ENCODE peak calls at places on chromosomes 11 and 22, in four cellular contexts. N, A, D and P are unnamed samples.

GRCh38 chr22:24051568-24051967 is 40.5 kb downstream of the CABIN1 start:
- DNase-seq in N (no peak), A (no peak), D (no peak), P (no peak)

GRCh38 chr11:3014314-3014938 is 22.3 kb upstream of the NAP1L4 start:
- DNase-seq in A (no peak), D (no peak), N (no peak), P (no peak)

GRCh38 chr11:14499178-14499559 is 442 bp downstream of the COPB1 start:
- DNase-seq in D (no peak), A (peak), N (no peak), P (peak)

GRCh38 chr11:107689317-107690202 is 22.3 kb downstream of the SLN start:
- DNase-seq in N (no peak), A (peak), D (peak), P (peak)

GRCh38 chr11:80727315-80727714 is 1286.5 kb upstream of the TENM4 start:
- DNase-seq in A (no peak), N (peak), D (no peak), P (no peak)

GRCh38 chr11:61911701-61912529 is 5.5 kb downstream of the RAB3IL1 start:
- DNase-seq in N (no peak), A (no peak), D (no peak), P (no peak)

GRCh38 chr11:96328395-96329010 is 14.5 kb downstream of the MAML2 start:
- DNase-seq in A (peak), D (no peak), N (no peak), P (no peak)

GRCh38 chr22:25759825-25760231 is 17.8 kb downstream of the MYO18B start:
- DNase-seq in D (no peak), A (peak), N (no peak), P (peak)

GRCh38 chr11:78042858-78043257 is 19.8 kb upstream of the KCTD14 start:
- DNase-seq in A (no peak), N (no peak), D (no peak), P (no peak)

GRCh38 chr22:45996241-45997076 is 19.5 kb upstream of the WNT7B start:
- DNase-seq in N (no peak), A (no peak), D (no peak), P (peak)

GRCh38 chr22:25013634-25014033 is 61.1 kb downstream of the KIAA1671 start:
- DNase-seq in D (no peak), N (no peak), A (no peak), P (no peak)

GRCh38 chr22:48757581-48757980 is 1070.1 kb downstream of the BRD1 start:
- DNase-seq in A (no peak), D (no peak), N (no peak), P (no peak)

GRCh38 chr11:17845431-17845881 is 110.9 kb downstream of the KCNC1 start:
- DNase-seq in A (no peak), D (no peak), N (no peak), P (no peak)

GRCh38 chr11:127471662-127472061 is 471.1 kb upstream of the KIRREL3 start:
- DNase-seq in D (no peak), N (no peak), A (no peak), P (no peak)

GRCh38 chr11:1503708-1504104 is 17.1 kb upstream of the MOB2 start:
- DNase-seq in A (no peak), D (no peak), N (no peak), P (no peak)

GRCh38 chr11:32420937-32421532 is 14.3 kb downstream of the WT1 start:
- DNase-seq in D (no peak), N (peak), A (peak), P (peak)

GRCh38 chr11:1019321-1019910 is 17.1 kb downstream of the MUC6 start:
- DNase-seq in D (no peak), N (no peak), A (no peak), P (no peak)

GRCh38 chr22:22480940-22481339 is 27.6 kb downstream of the ZNF280B start:
- DNase-seq in N (no peak), D (no peak), A (no peak), P (no peak)

GRCh38 chr22:32746715-32747114 is 54.8 kb upstream of the TIMP3 start:
- DNase-seq in D (no peak), A (no peak), N (no peak), P (no peak)

GRCh38 chr11:131916633-131917032 is 546.2 kb downstream of the NTM start:
- DNase-seq in A (no peak), D (no peak), N (no peak), P (no peak)

GRCh38 chr11:34356576-34356917 is 1.3 kb downstream of the ABTB2 start:
- DNase-seq in D (no peak), N (no peak), A (no peak), P (no peak)

GRCh38 chr22:36756746-36757607 is 18.9 kb downstream of the IFT27 start:
- DNase-seq in A (no peak), N (no peak), D (no peak), P (no peak)

GRCh38 chr11:19803506-19803998 is 90.9 kb downstream of the NAV2 start:
- DNase-seq in D (no peak), A (no peak), N (no peak), P (no peak)

GRCh38 chr11:66891849-66892660 is 35.2 kb downstream of the LRFN4 start:
- DNase-seq in N (peak), D (peak), A (peak), P (peak)

GRCh38 chr11:101255036-101255435 is 125.4 kb upstream of the PGR start:
- DNase-seq in A (no peak), D (no peak), N (no peak), P (no peak)

GRCh38 chr11:111309516-111309915 is 11.2 kb downstream of the POU2AF3 start:
- DNase-seq in A (no peak), D (no peak), N (no peak), P (no peak)

GRCh38 chr11:111306321-111306720 is 8.0 kb downstream of the POU2AF3 start:
- DNase-seq in D (no peak), N (no peak), A (no peak), P (no peak)

GRCh38 chr11:111307472-111308108 is 9.2 kb downstream of the POU2AF3 start:
- DNase-seq in A (no peak), N (no peak), D (no peak), P (no peak)

GRCh38 chr11:111310088-111310487 is 11.7 kb downstream of the POU2AF3 start:
- DNase-seq in A (no peak), D (no peak), N (no peak), P (no peak)

DNA sequence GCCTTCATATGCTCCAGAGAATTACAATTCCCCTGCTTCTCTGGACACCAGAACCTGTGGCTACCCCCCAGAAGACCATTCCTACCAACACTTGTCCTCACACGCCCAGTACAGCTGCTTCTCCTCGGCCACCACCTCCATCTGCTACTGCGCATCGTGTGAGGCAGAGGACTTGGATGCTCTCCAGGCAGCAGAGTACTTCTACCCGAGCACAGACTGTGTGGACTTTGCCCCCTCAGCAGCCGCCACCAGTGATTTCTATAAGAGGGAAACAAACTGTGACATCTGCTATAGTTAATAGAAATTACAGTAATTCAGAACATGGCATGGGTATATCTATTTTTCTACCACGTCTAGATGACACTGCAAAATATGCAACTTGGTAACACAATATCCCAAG is 9.8 kb downstream of the POU2AF3 start:
- DNase-seq in D (no peak), N (no peak), A (no peak), P (no peak)
- TF ChIP-seq SPI1 in D (no peak), N (no peak), A (no peak), P (no peak)

GRCh38 chr11:86669424-86669823 is 3.0 kb downstream of the ME3 start:
- DNase-seq in D (no peak), N (no peak), A (no peak), P (no peak)

GRCh38 chr11:86668929-86669328 is 3.5 kb downstream of the ME3 start:
- DNase-seq in N (no peak), A (no peak), D (no peak), P (no peak)

GRCh38 chr11:86671386-86672006 is 920 bp downstream of the ME3 start:
- DNase-seq in A (no peak), D (no peak), N (no peak), P (no peak)

GRCh38 chr11:86672007-86672621 is at the start of gene ME3:
- DNase-seq in D (peak), A (no peak), N (no peak), P (peak)

GRCh38 chr11:86670179-86670578 is 2.2 kb downstream of the ME3 start:
- DNase-seq in N (no peak), A (no peak), D (no peak), P (no peak)
- TF ChIP-seq SPI1 in N (no peak), A (no peak), D (no peak), P (no peak)

GRCh38 chr11:129458756-129459535 is 83.3 kb downstream of the BARX2 start:
- DNase-seq in N (no peak), A (no peak), D (no peak), P (no peak)
- TF ChIP-seq SPI1 in N (no peak), A (no peak), D (no peak), P (no peak)

GRCh38 chr22:37884420-37884819 is 21.7 kb upstream of the MICALL1 start:
- DNase-seq in A (no peak), N (no peak), D (no peak), P (no peak)

GRCh38 chr22:37892566-37893338 is 13.3 kb upstream of the MICALL1 start:
- DNase-seq in D (no peak), A (no peak), N (no peak), P (no peak)

GRCh38 chr22:37891926-37892325 is 14.2 kb upstream of the MICALL1 start:
- DNase-seq in N (no peak), A (no peak), D (no peak), P (no peak)

GRCh38 chr22:37893583-37893983 is 12.5 kb upstream of the MICALL1 start:
- DNase-seq in A (no peak), N (no peak), D (no peak), P (no peak)

GRCh38 chr22:37887610-37888378 is 18.3 kb upstream of the MICALL1 start:
- DNase-seq in D (no peak), N (no peak), A (no peak), P (no peak)
- TF ChIP-seq SPI1 in D (no peak), N (no peak), A (no peak), P (no peak)